ENCODE peak calls at places on chromosomes 5 and 9, in four cellular contexts. A, R, G and W are unnamed samples.
A peak's percentile ranks its signal among the peaks of the same experiment; 100 is the strongest.

GRCh38 chr5:128446-128845 is 36.5 kb downstream of the PLEKHG4B start:
- DNase-seq in A (no peak), R (no peak), G (no peak), W (no peak)

GRCh38 chr5:175460126-175460525 is 16.1 kb upstream of the DRD1 start:
- DNase-seq in A (no peak), R (no peak), G (no peak), W (no peak)

GRCh38 chr5:74648835-74649286 is 8.3 kb upstream of the ENC1 start:
- DNase-seq in A (no peak), R (no peak), G (no peak), W (peak; percentile 59)

GRCh38 chr9:91775011-91775707 is 174.9 kb downstream of the ROR2 start:
- DNase-seq in A (peak; percentile 38), R (peak; percentile 75), G (no peak), W (peak; percentile 37)

GRCh38 chr5:180289433-180289832 is 2.5 kb downstream of the MAPK9 start:
- DNase-seq in A (no peak), R (no peak), G (no peak), W (no peak)

GRCh38 chr9:135698236-135698635 is 1.0 kb downstream of the SOHLH1 start:
- DNase-seq in A (no peak), R (no peak), G (no peak), W (no peak)

GRCh38 chr9:16062542-16063240 is 509.8 kb downstream of the CCDC171 start:
- DNase-seq in A (no peak), R (no peak), G (no peak), W (peak; percentile 97)

GRCh38 chr9:111287127-111287526 is 42.9 kb downstream of the OR2K2 start:
- DNase-seq in A (no peak), R (no peak), G (no peak), W (peak; percentile 72)

GRCh38 chr5:117680421-117680820 is 1105.8 kb upstream of the SEMA6A start:
- DNase-seq in A (no peak), R (no peak), G (no peak), W (peak; percentile 5)

GRCh38 chr5:7169240-7169878 is 226.6 kb upstream of the ADCY2 start:
- DNase-seq in A (no peak), R (no peak), G (no peak), W (no peak)

GRCh38 chr9:98575379-98576346 is 133.1 kb downstream of the GABBR2 start:
- DNase-seq in A (no peak), R (no peak), G (no peak), W (peak; percentile 44)